ENCODE peak calls at places on chromosomes 5 and 9, in ten cellular contexts. C, P, A, H, N, J, T, L, U and W are unnamed samples.

GRCh38 chr5:134177197-134178171 is 734 bp upstream of the SKP1 start:
- DNase-seq in C (peak; percentile 93), P (no peak), A (peak; percentile 84), H (no peak), N (no peak), J (no peak), T (no peak), L (peak; percentile 72), U (no peak), W (peak; percentile 30)

GRCh38 chr9:32968101-32969011 is 33.1 kb downstream of the APTX start:
- DNase-seq in C (peak; percentile 59), P (peak; percentile 46), A (peak; percentile 58), H (no peak), N (no peak), J (peak; percentile 38), T (peak; percentile 62), L (peak; percentile 51), U (peak; percentile 63), W (no peak)

GRCh38 chr5:151214614-151215545 is 9.0 kb downstream of the CCDC69 start:
- DNase-seq in C (no peak), P (no peak), A (no peak), H (peak; percentile 90), N (no peak), J (no peak), T (no peak), L (no peak), U (peak; percentile 78), W (peak; percentile 95)

GRCh38 chr5:75435101-75435500 is 76.3 kb downstream of the CERT1 start:
- DNase-seq in C (no peak), P (no peak), A (no peak), H (no peak), N (no peak), J (no peak), T (no peak), L (peak; percentile 15), U (no peak), W (no peak)

GRCh38 chr5:109921735-109922395 is 232.1 kb downstream of the MAN2A1 start:
- DNase-seq in C (no peak), P (peak; percentile 24), A (no peak), H (no peak), N (no peak), J (peak; percentile 45), T (no peak), L (no peak), U (no peak), W (no peak)

GRCh38 chr5:68289576-68289975 is 74.0 kb downstream of the PIK3R1 start:
- DNase-seq in C (no peak), P (no peak), A (no peak), H (no peak), N (no peak), J (no peak), T (no peak), L (no peak), U (no peak), W (no peak)

GRCh38 chr5:50903651-50904050 is 237.2 kb downstream of the PARP8 start:
- DNase-seq in C (no peak), P (no peak), A (no peak), H (no peak), N (no peak), J (no peak), T (no peak), L (no peak), U (no peak), W (no peak)

GRCh38 chr5:32814620-32815019 is 103.5 kb downstream of the NPR3 start:
- DNase-seq in C (peak; percentile 66), P (no peak), A (peak; percentile 88), H (no peak), N (no peak), J (no peak), T (no peak), L (peak; percentile 87), U (no peak), W (no peak)

GRCh38 chr5:129460121-129460950 is at the start of gene ADAMTS19:
- DNase-seq in C (peak; percentile 43), P (peak; percentile 85), A (peak; percentile 44), H (no peak), N (no peak), J (no peak), T (peak; percentile 61), L (peak; percentile 56), U (peak; percentile 63), W (no peak)

GRCh38 chr9:136372561-136373299 is 739 bp downstream of the CARD9 start:
- DNase-seq in C (peak; percentile 30), P (peak; percentile 76), A (peak; percentile 87), H (peak; percentile 82), N (no peak), J (no peak), T (peak; percentile 29), L (peak; percentile 63), U (peak; percentile 65), W (no peak)

GRCh38 chr5:159533197-159533596 is 202.9 kb upstream of the IL12B start:
- DNase-seq in C (no peak), P (no peak), A (no peak), H (no peak), N (no peak), J (no peak), T (no peak), L (no peak), U (no peak), W (no peak)

GRCh38 chr5:159536626-159537025 is 206.3 kb upstream of the IL12B start:
- DNase-seq in C (no peak), P (no peak), A (no peak), H (no peak), N (no peak), J (no peak), T (no peak), L (no peak), U (no peak), W (no peak)

GRCh38 chr5:159536166-159536565 is 205.9 kb upstream of the IL12B start:
- DNase-seq in C (no peak), P (no peak), A (no peak), H (no peak), N (no peak), J (no peak), T (no peak), L (no peak), U (no peak), W (no peak)

GRCh38 chr5:159527546-159527945 is 197.3 kb upstream of the IL12B start:
- DNase-seq in C (no peak), P (no peak), A (no peak), H (no peak), N (no peak), J (no peak), T (no peak), L (no peak), U (no peak), W (no peak)

DNA sequence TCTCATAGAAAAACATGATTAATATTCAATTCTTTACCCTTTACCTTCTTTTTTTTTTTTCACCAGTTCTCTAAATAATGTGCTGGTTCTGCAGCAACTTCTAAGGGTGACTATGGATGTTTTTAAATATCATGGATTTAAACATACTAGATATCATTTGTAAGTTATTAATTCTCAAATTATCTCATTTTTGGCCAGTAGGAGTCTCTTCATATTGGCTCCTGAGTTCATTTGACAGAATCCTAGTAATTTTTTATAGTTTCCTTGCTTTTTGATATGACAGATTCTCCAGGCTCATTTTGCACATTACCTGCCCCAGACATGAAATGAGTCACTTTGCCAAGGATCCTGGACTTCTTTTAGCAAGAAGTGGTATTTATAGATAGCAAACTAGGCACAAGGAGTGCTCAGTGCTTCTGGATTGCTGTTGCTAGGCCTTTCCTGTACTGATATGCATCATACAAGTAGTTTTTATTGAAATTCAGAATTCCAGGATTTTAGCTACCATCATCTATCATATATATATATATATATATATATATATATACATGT is 201.3 kb upstream of the IL12B start:
- DNase-seq in C (no peak), P (no peak), A (no peak), H (no peak), N (no peak), J (no peak), T (no peak), L (no peak), U (no peak), W (no peak)
- TF ChIP-seq CTCF in C (peak; percentile 38), P (peak; percentile 11), A (peak; percentile 35), H (no peak), N (peak; percentile 22), J (no peak), T (no peak), L (peak; percentile 34), U (no peak), W (no peak)

GRCh38 chr5:150167908-150168307 is 1.3 kb downstream of the CDX1 start:
- DNase-seq in C (no peak), P (no peak), A (no peak), H (no peak), N (no peak), J (no peak), T (peak; percentile 47), L (no peak), U (no peak), W (no peak)
- TF ChIP-seq CTCF in C (peak; percentile 10), P (peak; percentile 34), A (no peak), H (no peak), N (no peak), J (no peak), T (peak; percentile 32), L (no peak), U (peak; percentile 12), W (peak; percentile 27)

DNA sequence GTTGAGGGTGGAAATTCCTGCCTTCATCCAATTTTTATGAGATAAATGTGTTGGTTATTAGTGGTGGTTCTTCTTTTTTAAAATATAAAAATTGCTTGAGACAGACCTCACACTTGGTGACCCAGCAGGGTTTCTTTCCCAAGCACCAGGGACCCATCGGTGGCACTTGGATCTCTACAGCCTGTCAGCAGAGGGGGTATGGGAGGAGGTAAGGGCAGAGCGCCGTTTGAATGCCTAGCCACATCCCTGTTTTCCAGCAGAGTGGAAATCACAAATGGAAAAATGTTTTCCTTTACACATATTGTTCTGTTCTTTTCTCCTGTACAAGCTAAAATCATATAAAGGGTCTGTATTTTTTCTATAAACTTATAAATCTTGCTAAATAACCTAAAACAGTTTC is 248.0 kb downstream of the NR3C1 start:
- DNase-seq in C (no peak), P (no peak), A (no peak), H (no peak), N (no peak), J (no peak), T (no peak), L (no peak), U (no peak), W (no peak)
- TF ChIP-seq CTCF in C (no peak), P (no peak), A (no peak), H (no peak), N (no peak), J (no peak), T (no peak), L (no peak), U (no peak), W (no peak)

DNA sequence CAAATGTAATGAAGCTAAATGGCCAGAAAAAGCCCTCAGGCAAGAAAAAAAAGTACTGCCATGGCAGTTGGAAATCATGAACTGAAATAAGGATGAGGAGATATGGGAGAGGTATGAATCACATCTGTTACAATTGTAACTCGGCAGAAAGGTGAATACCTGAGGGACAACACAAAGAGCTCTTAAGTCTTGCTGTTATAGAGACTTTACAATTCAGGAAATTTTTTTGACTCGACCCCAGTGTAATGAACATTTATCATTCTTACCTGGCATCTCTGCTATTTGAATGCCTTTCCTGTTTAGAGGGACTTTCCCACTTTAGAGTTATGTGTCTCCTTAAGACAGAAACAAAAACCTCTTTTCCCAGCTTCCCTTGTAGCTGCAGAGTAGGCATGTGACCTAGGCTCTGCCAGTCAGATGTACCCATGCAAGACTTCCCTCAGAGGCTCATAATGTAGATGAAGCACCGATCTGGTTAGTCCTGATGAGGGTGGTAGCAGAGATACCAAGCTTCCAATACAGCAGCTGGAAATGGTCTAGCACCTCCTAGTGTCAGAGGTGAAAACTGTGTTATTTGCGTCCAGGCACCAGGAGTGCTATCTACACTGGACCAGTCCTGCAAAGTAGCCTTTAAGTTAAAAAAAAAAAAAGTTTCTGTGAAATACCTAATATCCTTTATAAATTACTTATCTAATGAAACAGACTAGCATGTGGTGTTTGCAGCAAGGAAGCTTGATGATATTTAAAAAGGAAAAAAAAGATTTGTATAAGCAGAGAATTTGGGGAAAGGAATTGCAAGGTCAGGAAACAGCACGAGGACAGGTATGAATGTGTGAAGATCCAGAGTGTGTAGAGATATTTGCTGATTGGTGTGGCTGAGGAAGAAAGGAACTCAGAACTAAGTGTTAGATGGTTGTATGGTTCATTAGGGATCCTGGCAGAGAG is 146.9 kb upstream of the SLC1A3 start:
- DNase-seq in C (peak; percentile 53), P (no peak), A (no peak), H (no peak), N (no peak), J (no peak), T (no peak), L (peak; percentile 26), U (no peak), W (no peak)
- TF ChIP-seq CTCF in C (peak; percentile 23), P (peak; percentile 49), A (peak; percentile 29), H (peak; percentile 63), N (no peak), J (no peak), T (peak; percentile 58), L (peak; percentile 44), U (no peak), W (peak; percentile 52)